ENCODE peak calls at places on chromosome 15, in nine cellular contexts. One of them, this sample, is unnamed.

GRCh38 chr15:89822951-89823701 is 8.5 kb upstream of the ANPEP start:
- DNase-seq in T follicular helper cell: no peak
- DNase-seq in OCI-LY7: no peak
- DNase-seq in H4: peak
- DNase-seq in NCI-H446: no peak
- DNase-seq in NCI-H2081: no peak
- DNase-seq in activated T-helper 9 cell treated with anti-CD3 and anti-CD28 coated beads, Interleukin-2, amount 50 U/mL, for 16 hours: no peak
- DNase-seq in neuronal stem cell: no peak
- DNase-seq in kidney glomerular epithelial cell: no peak
- DNase-seq in this sample: no peak

GRCh38 chr15:98503970-98504369 is 144.4 kb upstream of the IGF1R start:
- DNase-seq in OCI-LY7: no peak
- DNase-seq in NCI-H2081: no peak
- DNase-seq in activated T-helper 9 cell treated with anti-CD3 and anti-CD28 coated beads, Interleukin-2, amount 50 U/mL, for 16 hours: no peak
- DNase-seq in kidney glomerular epithelial cell: no peak
- DNase-seq in neuronal stem cell: no peak
- DNase-seq in T follicular helper cell: no peak
- DNase-seq in NCI-H446: no peak
- DNase-seq in H4: peak
- DNase-seq in this sample: no peak

GRCh38 chr15:57217716-57218598 is 158.3 kb upstream of the CGNL1 start:
- DNase-seq in OCI-LY7: no peak
- DNase-seq in NCI-H446: no peak
- DNase-seq in kidney glomerular epithelial cell: peak
- DNase-seq in NCI-H2081: no peak
- DNase-seq in T follicular helper cell: no peak
- DNase-seq in H4: peak
- DNase-seq in neuronal stem cell: peak
- DNase-seq in activated T-helper 9 cell treated with anti-CD3 and anti-CD28 coated beads, Interleukin-2, amount 50 U/mL, for 16 hours: no peak
- DNase-seq in this sample: no peak

GRCh38 chr15:65660927-65661326 is 39.2 kb downstream of the SLC24A1 start:
- DNase-seq in neuronal stem cell: no peak
- DNase-seq in activated T-helper 9 cell treated with anti-CD3 and anti-CD28 coated beads, Interleukin-2, amount 50 U/mL, for 16 hours: no peak
- DNase-seq in H4: no peak
- DNase-seq in OCI-LY7: no peak
- DNase-seq in T follicular helper cell: no peak
- DNase-seq in NCI-H2081: no peak
- DNase-seq in kidney glomerular epithelial cell: no peak
- DNase-seq in NCI-H446: no peak
- DNase-seq in this sample: no peak

GRCh38 chr15:84755736-84756527 is 7.5 kb downstream of the ZNF592 start:
- DNase-seq in neuronal stem cell: no peak
- DNase-seq in OCI-LY7: no peak
- DNase-seq in NCI-H446: no peak
- DNase-seq in NCI-H2081: no peak
- DNase-seq in activated T-helper 9 cell treated with anti-CD3 and anti-CD28 coated beads, Interleukin-2, amount 50 U/mL, for 16 hours: no peak
- DNase-seq in H4: no peak
- DNase-seq in T follicular helper cell: no peak
- DNase-seq in kidney glomerular epithelial cell: no peak
- DNase-seq in this sample: no peak

GRCh38 chr15:56815247-56815646 is 81.9 kb upstream of the ZNF280D start:
- DNase-seq in neuronal stem cell: no peak
- DNase-seq in OCI-LY7: no peak
- DNase-seq in NCI-H446: no peak
- DNase-seq in H4: peak
- DNase-seq in NCI-H2081: no peak
- DNase-seq in activated T-helper 9 cell treated with anti-CD3 and anti-CD28 coated beads, Interleukin-2, amount 50 U/mL, for 16 hours: no peak
- DNase-seq in T follicular helper cell: no peak
- DNase-seq in kidney glomerular epithelial cell: no peak
- DNase-seq in this sample: no peak

GRCh38 chr15:68640791-68641331 is 62.1 kb downstream of the CORO2B start:
- DNase-seq in kidney glomerular epithelial cell: no peak
- DNase-seq in T follicular helper cell: no peak
- DNase-seq in NCI-H2081: no peak
- DNase-seq in H4: no peak
- DNase-seq in OCI-LY7: no peak
- DNase-seq in NCI-H446: no peak
- DNase-seq in neuronal stem cell: no peak
- DNase-seq in activated T-helper 9 cell treated with anti-CD3 and anti-CD28 coated beads, Interleukin-2, amount 50 U/mL, for 16 hours: no peak
- DNase-seq in this sample: peak

GRCh38 chr15:76056931-76057330 is 2.9 kb upstream of the TMEM266 start:
- DNase-seq in activated T-helper 9 cell treated with anti-CD3 and anti-CD28 coated beads, Interleukin-2, amount 50 U/mL, for 16 hours: no peak
- DNase-seq in H4: no peak
- DNase-seq in neuronal stem cell: no peak
- DNase-seq in NCI-H2081: no peak
- DNase-seq in kidney glomerular epithelial cell: peak
- DNase-seq in T follicular helper cell: no peak
- DNase-seq in OCI-LY7: peak
- DNase-seq in NCI-H446: no peak
- DNase-seq in this sample: no peak

GRCh38 chr15:33309602-33310276 is 1.0 kb upstream of the RYR3 start:
- DNase-seq in activated T-helper 9 cell treated with anti-CD3 and anti-CD28 coated beads, Interleukin-2, amount 50 U/mL, for 16 hours: no peak
- DNase-seq in NCI-H446: no peak
- DNase-seq in OCI-LY7: peak
- DNase-seq in kidney glomerular epithelial cell: peak
- DNase-seq in T follicular helper cell: no peak
- DNase-seq in NCI-H2081: no peak
- DNase-seq in H4: peak
- DNase-seq in neuronal stem cell: peak
- DNase-seq in this sample: no peak

GRCh38 chr15:73941044-73941443 is 14.8 kb downstream of the LOXL1 start:
- DNase-seq in NCI-H446: no peak
- DNase-seq in NCI-H2081: no peak
- DNase-seq in activated T-helper 9 cell treated with anti-CD3 and anti-CD28 coated beads, Interleukin-2, amount 50 U/mL, for 16 hours: no peak
- DNase-seq in H4: peak
- DNase-seq in kidney glomerular epithelial cell: peak
- DNase-seq in neuronal stem cell: no peak
- DNase-seq in OCI-LY7: no peak
- DNase-seq in T follicular helper cell: no peak
- DNase-seq in this sample: no peak

GRCh38 chr15:69976366-69976994 is 121.2 kb downstream of the TLE3 start:
- DNase-seq in NCI-H2081: no peak
- DNase-seq in OCI-LY7: peak
- DNase-seq in kidney glomerular epithelial cell: peak
- DNase-seq in T follicular helper cell: peak
- DNase-seq in activated T-helper 9 cell treated with anti-CD3 and anti-CD28 coated beads, Interleukin-2, amount 50 U/mL, for 16 hours: no peak
- DNase-seq in H4: peak
- DNase-seq in neuronal stem cell: peak
- DNase-seq in NCI-H446: no peak
- DNase-seq in this sample: no peak

GRCh38 chr15:33358303-33358702 is 47.5 kb downstream of the RYR3 start:
- DNase-seq in T follicular helper cell: no peak
- DNase-seq in NCI-H2081: no peak
- DNase-seq in H4: peak
- DNase-seq in neuronal stem cell: peak
- DNase-seq in OCI-LY7: no peak
- DNase-seq in activated T-helper 9 cell treated with anti-CD3 and anti-CD28 coated beads, Interleukin-2, amount 50 U/mL, for 16 hours: no peak
- DNase-seq in kidney glomerular epithelial cell: peak
- DNase-seq in NCI-H446: no peak
- DNase-seq in this sample: no peak

GRCh38 chr15:56058986-56059385 is 65.6 kb upstream of the NEDD4 start:
- DNase-seq in T follicular helper cell: no peak
- DNase-seq in OCI-LY7: no peak
- DNase-seq in H4: no peak
- DNase-seq in activated T-helper 9 cell treated with anti-CD3 and anti-CD28 coated beads, Interleukin-2, amount 50 U/mL, for 16 hours: no peak
- DNase-seq in kidney glomerular epithelial cell: no peak
- DNase-seq in NCI-H2081: no peak
- DNase-seq in NCI-H446: peak
- DNase-seq in neuronal stem cell: no peak
- DNase-seq in this sample: no peak

GRCh38 chr15:74780983-74781672 is 752 bp upstream of the CSK start:
- DNase-seq in NCI-H446: no peak
- DNase-seq in neuronal stem cell: no peak
- DNase-seq in H4: no peak
- DNase-seq in NCI-H2081: no peak
- DNase-seq in activated T-helper 9 cell treated with anti-CD3 and anti-CD28 coated beads, Interleukin-2, amount 50 U/mL, for 16 hours: no peak
- DNase-seq in kidney glomerular epithelial cell: no peak
- DNase-seq in T follicular helper cell: peak
- DNase-seq in OCI-LY7: peak
- DNase-seq in this sample: no peak

GRCh38 chr15:27485265-27485664 is 514.3 kb downstream of the GABRG3 start:
- DNase-seq in OCI-LY7: no peak
- DNase-seq in neuronal stem cell: no peak
- DNase-seq in T follicular helper cell: no peak
- DNase-seq in NCI-H2081: no peak
- DNase-seq in NCI-H446: no peak
- DNase-seq in H4: no peak
- DNase-seq in activated T-helper 9 cell treated with anti-CD3 and anti-CD28 coated beads, Interleukin-2, amount 50 U/mL, for 16 hours: no peak
- DNase-seq in kidney glomerular epithelial cell: no peak
- DNase-seq in this sample: no peak

GRCh38 chr15:73679180-73679579 is 5.0 kb upstream of the CD276 start:
- DNase-seq in H4: no peak
- DNase-seq in kidney glomerular epithelial cell: no peak
- DNase-seq in OCI-LY7: no peak
- DNase-seq in NCI-H446: no peak
- DNase-seq in NCI-H2081: no peak
- DNase-seq in neuronal stem cell: no peak
- DNase-seq in activated T-helper 9 cell treated with anti-CD3 and anti-CD28 coated beads, Interleukin-2, amount 50 U/mL, for 16 hours: no peak
- DNase-seq in T follicular helper cell: no peak
- DNase-seq in this sample: no peak

GRCh38 chr15:33067456-33067855 is 127.1 kb downstream of the FMN1 start:
- DNase-seq in activated T-helper 9 cell treated with anti-CD3 and anti-CD28 coated beads, Interleukin-2, amount 50 U/mL, for 16 hours: no peak
- DNase-seq in T follicular helper cell: no peak
- DNase-seq in H4: peak
- DNase-seq in NCI-H2081: no peak
- DNase-seq in kidney glomerular epithelial cell: no peak
- DNase-seq in OCI-LY7: no peak
- DNase-seq in NCI-H446: no peak
- DNase-seq in neuronal stem cell: no peak
- DNase-seq in this sample: no peak

GRCh38 chr15:77886805-77887448 is 190.6 kb downstream of the TBC1D2B start:
- DNase-seq in T follicular helper cell: no peak
- DNase-seq in activated T-helper 9 cell treated with anti-CD3 and anti-CD28 coated beads, Interleukin-2, amount 50 U/mL, for 16 hours: no peak
- DNase-seq in neuronal stem cell: no peak
- DNase-seq in NCI-H2081: no peak
- DNase-seq in kidney glomerular epithelial cell: no peak
- DNase-seq in NCI-H446: no peak
- DNase-seq in OCI-LY7: no peak
- DNase-seq in H4: no peak
- DNase-seq in this sample: no peak

GRCh38 chr15:66829551-66830131 is 127.6 kb downstream of the SMAD6 start:
- DNase-seq in neuronal stem cell: no peak
- DNase-seq in T follicular helper cell: no peak
- DNase-seq in OCI-LY7: no peak
- DNase-seq in NCI-H2081: no peak
- DNase-seq in activated T-helper 9 cell treated with anti-CD3 and anti-CD28 coated beads, Interleukin-2, amount 50 U/mL, for 16 hours: no peak
- DNase-seq in kidney glomerular epithelial cell: no peak
- DNase-seq in H4: no peak
- DNase-seq in NCI-H446: peak
- DNase-seq in this sample: no peak

GRCh38 chr15:97684249-97684648 is 276.3 kb upstream of the ARRDC4 start:
- DNase-seq in NCI-H2081: peak
- DNase-seq in activated T-helper 9 cell treated with anti-CD3 and anti-CD28 coated beads, Interleukin-2, amount 50 U/mL, for 16 hours: no peak
- DNase-seq in T follicular helper cell: no peak
- DNase-seq in kidney glomerular epithelial cell: no peak
- DNase-seq in NCI-H446: no peak
- DNase-seq in H4: no peak
- DNase-seq in OCI-LY7: no peak
- DNase-seq in neuronal stem cell: no peak
- DNase-seq in this sample: peak

GRCh38 chr15:26771917-26772587 is 814 bp downstream of the GABRB3 start:
- DNase-seq in H4: no peak
- DNase-seq in NCI-H446: peak
- DNase-seq in kidney glomerular epithelial cell: no peak
- DNase-seq in NCI-H2081: peak
- DNase-seq in neuronal stem cell: peak
- DNase-seq in OCI-LY7: no peak
- DNase-seq in T follicular helper cell: no peak
- DNase-seq in activated T-helper 9 cell treated with anti-CD3 and anti-CD28 coated beads, Interleukin-2, amount 50 U/mL, for 16 hours: no peak
- DNase-seq in this sample: no peak

GRCh38 chr15:99115300-99116215 is 10.7 kb downstream of the SYNM start:
- DNase-seq in T follicular helper cell: no peak
- DNase-seq in activated T-helper 9 cell treated with anti-CD3 and anti-CD28 coated beads, Interleukin-2, amount 50 U/mL, for 16 hours: no peak
- DNase-seq in NCI-H446: no peak
- DNase-seq in OCI-LY7: no peak
- DNase-seq in NCI-H2081: no peak
- DNase-seq in kidney glomerular epithelial cell: no peak
- DNase-seq in neuronal stem cell: no peak
- DNase-seq in H4: no peak
- DNase-seq in this sample: no peak